ENCODE peak calls at places on chromosomes 5 and 9, in ten cellular contexts. Z, J, V, F, N, M, A, B, L and Y are unnamed samples.
A peak's percentile ranks its signal among the peaks of the same experiment; 100 is the strongest.

GRCh38 chr5:65120371-65120967 is 351.7 kb downstream of the CWC27 start:
- DNase-seq in A (no peak), F (no peak), L (no peak), M (no peak), B (no peak), Z (no peak), J (no peak), N (no peak), V (no peak), Y (no peak)

GRCh38 chr9:98790601-98791146 is 5.7 kb downstream of the ANKS6 start:
- DNase-seq in M (no peak), J (no peak), B (no peak), A (no peak), V (no peak), F (no peak), Z (no peak), N (no peak), L (no peak), Y (no peak)

GRCh38 chr9:131709741-131710499 is 30.0 kb downstream of the RAPGEF1 start:
- DNase-seq in J (no peak), B (peak; percentile 50), V (peak; percentile 31), N (peak; percentile 59), F (no peak), L (no peak), M (peak; percentile 69), Z (peak; percentile 44), A (no peak), Y (no peak)

GRCh38 chr5:76474377-76474776 is 71.3 kb downstream of the IQGAP2 start:
- DNase-seq in V (no peak), J (no peak), N (no peak), F (no peak), L (no peak), A (no peak), Z (no peak), M (no peak), B (no peak), Y (no peak)

GRCh38 chr5:127216906-127217675 is 73.5 kb upstream of the MEGF10 start:
- DNase-seq in F (no peak), Z (no peak), L (no peak), N (no peak), J (no peak), M (peak; percentile 24), A (no peak), V (peak; percentile 43), B (peak; percentile 13), Y (no peak)

GRCh38 chr5:32563614-32564013 is 21.7 kb upstream of the SUB1 start:
- DNase-seq in V (no peak), L (no peak), M (no peak), J (no peak), N (no peak), A (no peak), F (no peak), Z (no peak), B (no peak), Y (no peak)

GRCh38 chr9:131419029-131419614 is 25.2 kb downstream of the PRRC2B start:
- DNase-seq in L (no peak), M (no peak), B (no peak), N (no peak), Z (no peak), F (no peak), A (no peak), J (no peak), V (no peak), Y (no peak)

GRCh38 chr9:42388146-42388690 is 204.8 kb downstream of the SPATA31A6 start:
- DNase-seq in L (no peak), V (peak; percentile 25), Z (no peak), B (no peak), J (peak; percentile 23), N (no peak), A (no peak), F (peak; percentile 11), M (no peak), Y (no peak)

GRCh38 chr5:135129307-135129706 is 95.3 kb upstream of the PITX1 start:
- DNase-seq in J (no peak), F (no peak), M (peak; percentile 8), B (no peak), A (no peak), L (no peak), Z (no peak), N (no peak), V (no peak), Y (peak; percentile 78)

GRCh38 chr5:75588666-75589065 is 22.6 kb upstream of the ANKDD1B start:
- DNase-seq in V (peak; percentile 76), L (no peak), A (no peak), B (peak; percentile 57), M (no peak), N (no peak), F (no peak), Z (no peak), J (no peak), Y (no peak)

GRCh38 chr5:80172067-80172690 is 83.7 kb downstream of the SERINC5 start:
- DNase-seq in N (peak; percentile 56), V (no peak), F (no peak), M (peak; percentile 67), A (no peak), Z (no peak), L (no peak), B (peak; percentile 64), J (no peak), Y (no peak)

GRCh38 chr5:157350939-157351338 is 85.0 kb downstream of the CYFIP2 start:
- DNase-seq in B (peak; percentile 23), Z (no peak), V (no peak), J (no peak), F (no peak), L (no peak), N (no peak), A (no peak), M (no peak), Y (no peak)

GRCh38 chr5:126139773-126140172 is 283.4 kb upstream of the GRAMD2B start:
- DNase-seq in L (no peak), Z (peak; percentile 55), N (peak; percentile 70), A (no peak), J (no peak), F (no peak), B (peak; percentile 14), V (no peak), M (peak; percentile 76), Y (no peak)

DNA sequence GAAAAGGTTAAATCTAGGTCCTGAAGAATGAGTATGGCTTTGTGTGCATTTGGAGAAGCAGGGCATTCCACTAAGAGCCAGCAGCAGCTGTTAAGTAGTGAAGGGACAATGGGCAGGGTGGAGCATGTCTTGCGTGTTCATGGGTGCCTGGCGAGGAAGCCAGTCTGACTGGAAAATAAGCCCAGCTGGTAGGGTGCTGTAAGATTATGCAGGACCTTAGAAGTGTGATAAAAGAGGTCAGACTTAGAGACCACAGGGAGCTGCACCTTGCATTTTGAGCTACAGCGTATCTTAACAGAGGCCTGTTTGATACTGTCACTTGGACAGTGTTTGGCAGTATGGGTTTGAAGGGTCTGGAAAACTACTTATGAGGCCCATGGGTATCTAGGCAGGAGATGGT is 131.7 kb upstream of the ELL2 start:
- DNase-seq in N (no peak), B (no peak), J (no peak), F (no peak), A (no peak), L (no peak), Z (no peak), M (no peak), V (no peak), Y (no peak)
- H3K4me1 ChIP-seq in N (no peaks in the 10 kb centered on the region), B (peaks cover 3% of the 10 kb centered on the region), J (peaks cover 5% of the 10 kb centered on the region), F (no peaks in the 10 kb centered on the region), A (peaks cover 12% of the 10 kb centered on the region), L (no peaks in the 10 kb centered on the region), Z (no peaks in the 10 kb centered on the region), M (peaks cover 3% of the 10 kb centered on the region), V (peaks cover 39% of the 10 kb centered on the region), Y (peaks cover 35% of the 10 kb centered on the region)

DNA sequence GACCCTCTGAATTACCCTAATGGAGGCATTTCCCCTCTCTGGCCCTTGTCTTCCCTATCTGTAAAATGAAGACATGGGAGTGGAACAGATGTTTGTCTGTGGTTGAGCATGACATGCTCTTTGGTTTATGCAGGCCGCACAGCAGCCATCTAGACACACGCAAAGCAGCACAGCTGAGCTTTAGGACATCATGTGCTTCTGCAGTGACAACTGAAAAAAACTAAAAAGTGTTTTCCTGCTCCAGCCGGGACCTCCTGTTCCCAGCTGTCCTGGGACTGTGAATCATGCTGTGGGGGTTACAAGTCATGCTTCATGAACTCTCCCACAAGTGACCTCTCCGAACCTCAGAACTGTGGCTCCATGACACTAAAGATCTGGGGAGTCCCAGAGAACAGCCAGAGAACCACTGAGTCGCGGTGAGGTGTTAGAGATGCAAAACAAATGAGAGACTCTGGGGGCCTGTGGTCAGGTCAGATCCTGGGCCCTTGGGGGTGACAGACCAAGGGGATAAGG is 1.7 kb downstream of the SMIM3 start:
- DNase-seq in F (no peak), A (peak; percentile 46), V (no peak), M (peak; percentile 66), N (peak; percentile 61), Z (no peak), B (peak; percentile 44), J (no peak), L (peak; percentile 32), Y (no peak)
- H3K4me3 ChIP-seq in F (no peak overlapping the region), A (peak overlapping the region; percentile 79), V (peak overlapping the region; percentile 26), M (peak overlapping the region; percentile 83), N (peak overlapping the region; percentile 35), Z (no peak overlapping the region), B (no peak overlapping the region), J (no peak overlapping the region), L (peak overlapping the region; percentile 85), Y (no peak overlapping the region)

GRCh38 chr9:126290871-126291270 is 35.8 kb upstream of the MVB12B start:
- DNase-seq in F (no peak), L (no peak), B (no peak), J (no peak), V (no peak), M (no peak), N (no peak), A (no peak), Z (no peak), Y (no peak)
- H3K4me1 ChIP-seq in F (peaks cover 5% of the 10 kb centered on the region), L (no peaks in the 10 kb centered on the region), B (no peaks in the 10 kb centered on the region), J (no peaks in the 10 kb centered on the region), V (no peaks in the 10 kb centered on the region), M (no peaks in the 10 kb centered on the region), N (no peaks in the 10 kb centered on the region), A (no peaks in the 10 kb centered on the region), Z (no peaks in the 10 kb centered on the region), Y (no peaks in the 10 kb centered on the region)

GRCh38 chr5:81904861-81905260 is 67.0 kb upstream of the ATG10 start:
- DNase-seq in B (no peak), V (no peak), Z (no peak), L (no peak), M (peak; percentile 60), A (no peak), J (no peak), F (no peak), N (peak; percentile 48), Y (no peak)

GRCh38 chr5:81908771-81909170 is 63.1 kb upstream of the ATG10 start:
- DNase-seq in F (no peak), N (no peak), Z (peak; percentile 59), V (no peak), A (no peak), J (no peak), L (no peak), M (no peak), B (peak; percentile 48), Y (no peak)

GRCh38 chr5:81908044-81908443 is 63.8 kb upstream of the ATG10 start:
- DNase-seq in A (no peak), V (no peak), N (peak; percentile 52), B (no peak), L (no peak), M (peak; percentile 42), J (no peak), Z (peak; percentile 4), F (no peak), Y (no peak)

GRCh38 chr5:81906086-81906485 is 65.7 kb upstream of the ATG10 start:
- DNase-seq in V (no peak), Z (no peak), A (no peak), M (peak; percentile 28), B (no peak), F (no peak), L (peak; percentile 20), N (peak; percentile 12), J (no peak), Y (no peak)

GRCh38 chr5:81907012-81907411 is 64.8 kb upstream of the ATG10 start:
- DNase-seq in F (no peak), N (no peak), M (peak; percentile 18), Z (no peak), L (no peak), V (no peak), J (no peak), B (no peak), A (no peak), Y (no peak)
- H3K4me3 ChIP-seq in F (no peak overlapping the region), N (no peak overlapping the region), M (no peak overlapping the region), Z (no peak overlapping the region), L (no peak overlapping the region), V (no peak overlapping the region), J (no peak overlapping the region), B (no peak overlapping the region), A (no peak overlapping the region), Y (no peak overlapping the region)